ENCODE peak calls at places on chromosomes 2 and 18, in eight cellular contexts. C, W, B, U, X, D, I and Z are unnamed samples.

GRCh38 chr18:59096098-59096779 is 43.4 kb upstream of the SEC11C start:
- DNase-seq in C (no peak), W (peak; percentile 98), B (no peak), U (no peak), X (no peak), D (peak; percentile 100), I (no peak), Z (peak; percentile 100)

GRCh38 chr2:205563646-205564045 is 118.7 kb upstream of the NRP2 start:
- DNase-seq in C (no peak), W (peak; percentile 9), B (no peak), U (no peak), X (no peak), D (peak; percentile 7), I (no peak), Z (no peak)

GRCh38 chr2:158211516-158211915 is 109.8 kb downstream of the UPP2 start:
- DNase-seq in C (no peak), W (no peak), B (no peak), U (peak; percentile 35), X (no peak), D (no peak), I (no peak), Z (no peak)

GRCh38 chr2:195364015-195364965 is 292.7 kb upstream of the SLC39A10 start:
- DNase-seq in C (no peak), W (no peak), B (no peak), U (peak; percentile 60), X (no peak), D (no peak), I (peak; percentile 61), Z (no peak)

GRCh38 chr2:26727641-26728561 is 35.4 kb downstream of the KCNK3 start:
- DNase-seq in C (no peak), W (no peak), B (no peak), U (no peak), X (no peak), D (no peak), I (no peak), Z (no peak)

GRCh38 chr2:225398372-225398771 is 1.1 kb upstream of the NYAP2 start:
- DNase-seq in C (no peak), W (peak; percentile 63), B (no peak), U (no peak), X (no peak), D (peak; percentile 86), I (no peak), Z (peak; percentile 46)

GRCh38 chr18:23563377-23564043 is 22.8 kb downstream of the NPC1 start:
- DNase-seq in C (no peak), W (no peak), B (no peak), U (peak; percentile 87), X (no peak), D (no peak), I (no peak), Z (no peak)

GRCh38 chr2:628651-629050 is 48.6 kb downstream of the TMEM18 start:
- DNase-seq in C (no peak), W (no peak), B (no peak), U (no peak), X (no peak), D (no peak), I (no peak), Z (no peak)

GRCh38 chr2:25252291-25253152 is 84.1 kb upstream of the POMC start:
- DNase-seq in C (no peak), W (peak; percentile 93), B (peak; percentile 57), U (peak; percentile 28), X (no peak), D (peak; percentile 94), I (peak; percentile 82), Z (peak; percentile 40)

GRCh38 chr18:29693334-29693733 is 1349.2 kb downstream of the DSC3 start:
- DNase-seq in C (no peak), W (no peak), B (no peak), U (no peak), X (no peak), D (no peak), I (no peak), Z (no peak)

GRCh38 chr2:223247136-223247535 is 195.1 kb downstream of the KCNE4 start:
- DNase-seq in C (no peak), W (no peak), B (no peak), U (peak; percentile 67), X (no peak), D (peak; percentile 64), I (peak; percentile 40), Z (no peak)

GRCh38 chr2:201258666-201258999 is 1.7 kb upstream of the CASP8 start:
- DNase-seq in C (no peak), W (no peak), B (no peak), U (no peak), X (no peak), D (peak; percentile 66), I (no peak), Z (no peak)

GRCh38 chr2:20433946-20434553 is 12.8 kb upstream of the RHOB start:
- DNase-seq in C (no peak), W (no peak), B (no peak), U (no peak), X (no peak), D (no peak), I (no peak), Z (no peak)

GRCh38 chr2:229463941-229464340 is 192.9 kb upstream of the PID1 start:
- DNase-seq in C (no peak), W (no peak), B (no peak), U (peak; percentile 52), X (no peak), D (no peak), I (no peak), Z (no peak)

GRCh38 chr2:164542584-164543021 is 78.7 kb downstream of the GRB14 start:
- DNase-seq in C (no peak), W (peak; percentile 68), B (no peak), U (peak; percentile 60), X (peak; percentile 49), D (peak; percentile 5), I (peak; percentile 57), Z (peak; percentile 39)

GRCh38 chr18:34222396-34223163 is 2.1 kb downstream of the NOL4 start:
- DNase-seq in C (no peak), W (peak; percentile 62), B (no peak), U (peak; percentile 10), X (no peak), D (peak; percentile 94), I (peak; percentile 34), Z (peak; percentile 58)

GRCh38 chr2:51720826-51721225 is 688.9 kb upstream of the NRXN1 start:
- DNase-seq in C (no peak), W (no peak), B (no peak), U (peak; percentile 30), X (no peak), D (no peak), I (no peak), Z (no peak)

GRCh38 chr2:72562451-72563153 is 263.2 kb downstream of the EXOC6B start:
- DNase-seq in C (no peak), W (no peak), B (no peak), U (peak; percentile 7), X (no peak), D (no peak), I (peak; percentile 92), Z (no peak)

GRCh38 chr18:36808681-36809080 is 20.1 kb downstream of the TPGS2 start:
- DNase-seq in C (no peak), W (no peak), B (no peak), U (peak; percentile 76), X (peak; percentile 63), D (no peak), I (no peak), Z (no peak)